ENCODE peak calls at places on chromosomes 16 and 17, in five cellular contexts. One of them, this sample, is unnamed.
A peak's percentile ranks its signal among the peaks of the same experiment; 100 is the strongest.

GRCh38 chr17:236641-237405 is 55.4 kb upstream of the DOC2B start:
- ATAC-seq in upper lobe of left lung: no peak
- ATAC-seq in K562: no peak
- ATAC-seq in GM12878: no peak
- ATAC-seq in HepG2: peak; percentile 33
- ATAC-seq in this sample: no peak

GRCh38 chr17:19372866-19373505 is 5.3 kb upstream of the MAPK7 start:
- ATAC-seq in upper lobe of left lung: no peak
- ATAC-seq in K562: no peak
- ATAC-seq in GM12878: no peak
- ATAC-seq in HepG2: no peak
- ATAC-seq in this sample: no peak

GRCh38 chr16:801584-802363 is 1.2 kb upstream of the GNG13 start:
- ATAC-seq in upper lobe of left lung: no peak
- ATAC-seq in K562: no peak
- ATAC-seq in GM12878: no peak
- ATAC-seq in HepG2: peak; percentile 4
- ATAC-seq in this sample: no peak

GRCh38 chr17:82819015-82819414 is 20.8 kb downstream of the ZNF750 start:
- ATAC-seq in upper lobe of left lung: no peak
- ATAC-seq in K562: no peak
- ATAC-seq in GM12878: no peak
- ATAC-seq in HepG2: no peak
- ATAC-seq in this sample: no peak

GRCh38 chr17:72403713-72404209 is 282.9 kb downstream of the SOX9 start:
- ATAC-seq in upper lobe of left lung: no peak
- ATAC-seq in K562: no peak
- ATAC-seq in GM12878: no peak
- ATAC-seq in HepG2: peak; percentile 71
- ATAC-seq in this sample: no peak

GRCh38 chr16:53713403-53714013 is 9.6 kb downstream of the FTO start:
- ATAC-seq in upper lobe of left lung: no peak
- ATAC-seq in K562: no peak
- ATAC-seq in GM12878: no peak
- ATAC-seq in HepG2: no peak
- ATAC-seq in this sample: no peak

GRCh38 chr17:19744492-19744891 is 3.6 kb downstream of the ALDH3A1 start:
- ATAC-seq in upper lobe of left lung: peak; percentile 49
- ATAC-seq in K562: no peak
- ATAC-seq in GM12878: peak; percentile 53
- ATAC-seq in HepG2: no peak
- ATAC-seq in this sample: peak; percentile 44

GRCh38 chr17:47099451-47099986 is 89.6 kb downstream of the CDC27 start:
- ATAC-seq in upper lobe of left lung: no peak
- ATAC-seq in K562: no peak
- ATAC-seq in GM12878: no peak
- ATAC-seq in HepG2: peak; percentile 40
- ATAC-seq in this sample: peak; percentile 11

GRCh38 chr16:54193656-54194007 is 93.0 kb downstream of the IRX3 start:
- ATAC-seq in upper lobe of left lung: peak; percentile 93
- ATAC-seq in K562: peak; percentile 99
- ATAC-seq in GM12878: peak; percentile 99
- ATAC-seq in HepG2: peak; percentile 95
- ATAC-seq in this sample: peak; percentile 72

GRCh38 chr17:51298508-51299371 is 38.4 kb downstream of the UTP18 start:
- ATAC-seq in upper lobe of left lung: peak; percentile 56
- ATAC-seq in K562: peak; percentile 85
- ATAC-seq in GM12878: peak; percentile 38
- ATAC-seq in HepG2: peak; percentile 81
- ATAC-seq in this sample: no peak

GRCh38 chr16:30068750-30069574 is 3.4 kb downstream of the ALDOA start:
- ATAC-seq in upper lobe of left lung: no peak
- ATAC-seq in K562: no peak
- ATAC-seq in GM12878: no peak
- ATAC-seq in HepG2: no peak
- ATAC-seq in this sample: no peak

GRCh38 chr17:75729351-75729750 is 8.1 kb downstream of the ITGB4 start:
- ATAC-seq in upper lobe of left lung: no peak
- ATAC-seq in K562: no peak
- ATAC-seq in GM12878: no peak
- ATAC-seq in HepG2: peak; percentile 11
- ATAC-seq in this sample: no peak

GRCh38 chr16:58591083-58591482 is 38.5 kb downstream of the CNOT1 start:
- ATAC-seq in upper lobe of left lung: no peak
- ATAC-seq in K562: no peak
- ATAC-seq in GM12878: no peak
- ATAC-seq in HepG2: peak; percentile 67
- ATAC-seq in this sample: no peak

GRCh38 chr16:30953511-30954124 is 3.9 kb upstream of the SETD1A start:
- ATAC-seq in upper lobe of left lung: no peak
- ATAC-seq in K562: peak; percentile 66
- ATAC-seq in GM12878: peak; percentile 57
- ATAC-seq in HepG2: peak; percentile 64
- ATAC-seq in this sample: no peak

GRCh38 chr16:10528635-10529034 is 51.8 kb downstream of the EMP2 start:
- ATAC-seq in upper lobe of left lung: no peak
- ATAC-seq in K562: no peak
- ATAC-seq in GM12878: no peak
- ATAC-seq in HepG2: no peak
- ATAC-seq in this sample: no peak

GRCh38 chr17:10757067-10757466 is 27.2 kb upstream of the TMEM220 start:
- ATAC-seq in upper lobe of left lung: no peak
- ATAC-seq in K562: no peak
- ATAC-seq in GM12878: no peak
- ATAC-seq in HepG2: peak; percentile 95
- ATAC-seq in this sample: no peak

GRCh38 chr17:57085448-57086068 is 512 bp downstream of the AKAP1 start:
- ATAC-seq in upper lobe of left lung: peak; percentile 75
- ATAC-seq in K562: peak; percentile 76
- ATAC-seq in GM12878: peak; percentile 49
- ATAC-seq in HepG2: peak; percentile 89
- ATAC-seq in this sample: peak; percentile 55

GRCh38 chr16:57252148-57252721 is 7.2 kb downstream of the ARL2BP start:
- ATAC-seq in upper lobe of left lung: peak; percentile 69
- ATAC-seq in K562: no peak
- ATAC-seq in GM12878: no peak
- ATAC-seq in HepG2: peak; percentile 54
- ATAC-seq in this sample: no peak

GRCh38 chr17:28722413-28723158 is 2.8 kb downstream of the RPL23A start:
- ATAC-seq in upper lobe of left lung: no peak
- ATAC-seq in K562: no peak
- ATAC-seq in GM12878: no peak
- ATAC-seq in HepG2: no peak
- ATAC-seq in this sample: no peak

GRCh38 chr16:4517812-4518211 is 20.8 kb downstream of the CDIP1 start:
- ATAC-seq in upper lobe of left lung: no peak
- ATAC-seq in K562: peak; percentile 90
- ATAC-seq in GM12878: peak; percentile 44
- ATAC-seq in HepG2: peak; percentile 74
- ATAC-seq in this sample: no peak

GRCh38 chr17:55845385-55845784 is 94.5 kb downstream of the PCTP start:
- ATAC-seq in upper lobe of left lung: peak; percentile 93
- ATAC-seq in K562: no peak
- ATAC-seq in GM12878: no peak
- ATAC-seq in HepG2: peak; percentile 55
- ATAC-seq in this sample: peak; percentile 86

GRCh38 chr17:17738901-17739300 is 57.6 kb downstream of the RAI1 start:
- ATAC-seq in upper lobe of left lung: no peak
- ATAC-seq in K562: no peak
- ATAC-seq in GM12878: no peak
- ATAC-seq in HepG2: no peak
- ATAC-seq in this sample: peak; percentile 13

GRCh38 chr16:69438465-69438864 is 14.0 kb downstream of the CYB5B start:
- ATAC-seq in upper lobe of left lung: no peak
- ATAC-seq in K562: no peak
- ATAC-seq in GM12878: peak; percentile 78
- ATAC-seq in HepG2: no peak
- ATAC-seq in this sample: no peak

GRCh38 chr16:67034478-67034877 is 5.5 kb downstream of the CBFB start:
- ATAC-seq in upper lobe of left lung: no peak
- ATAC-seq in K562: no peak
- ATAC-seq in GM12878: peak; percentile 8
- ATAC-seq in HepG2: no peak
- ATAC-seq in this sample: no peak

GRCh38 chr17:82984751-82985435 is 94.5 kb upstream of the METRNL start:
- ATAC-seq in upper lobe of left lung: no peak
- ATAC-seq in K562: no peak
- ATAC-seq in GM12878: no peak
- ATAC-seq in HepG2: no peak
- ATAC-seq in this sample: no peak

GRCh38 chr17:75645501-75645888 is 12.3 kb downstream of the SMIM5 start:
- ATAC-seq in upper lobe of left lung: peak; percentile 57
- ATAC-seq in K562: no peak
- ATAC-seq in GM12878: peak; percentile 17
- ATAC-seq in HepG2: no peak
- ATAC-seq in this sample: no peak

GRCh38 chr16:63361032-63361624 is 1324.9 kb upstream of the CDH8 start:
- ATAC-seq in upper lobe of left lung: peak; percentile 63
- ATAC-seq in K562: no peak
- ATAC-seq in GM12878: peak; percentile 73
- ATAC-seq in HepG2: peak; percentile 62
- ATAC-seq in this sample: no peak

GRCh38 chr17:427891-428290 is 75.3 kb upstream of the RPH3AL start:
- ATAC-seq in upper lobe of left lung: no peak
- ATAC-seq in K562: no peak
- ATAC-seq in GM12878: no peak
- ATAC-seq in HepG2: no peak
- ATAC-seq in this sample: no peak

GRCh38 chr17:41666336-41666680 is 22.4 kb upstream of the EIF1 start:
- ATAC-seq in upper lobe of left lung: peak; percentile 7
- ATAC-seq in K562: peak; percentile 14
- ATAC-seq in GM12878: peak; percentile 66
- ATAC-seq in HepG2: peak; percentile 24
- ATAC-seq in this sample: no peak

DNA sequence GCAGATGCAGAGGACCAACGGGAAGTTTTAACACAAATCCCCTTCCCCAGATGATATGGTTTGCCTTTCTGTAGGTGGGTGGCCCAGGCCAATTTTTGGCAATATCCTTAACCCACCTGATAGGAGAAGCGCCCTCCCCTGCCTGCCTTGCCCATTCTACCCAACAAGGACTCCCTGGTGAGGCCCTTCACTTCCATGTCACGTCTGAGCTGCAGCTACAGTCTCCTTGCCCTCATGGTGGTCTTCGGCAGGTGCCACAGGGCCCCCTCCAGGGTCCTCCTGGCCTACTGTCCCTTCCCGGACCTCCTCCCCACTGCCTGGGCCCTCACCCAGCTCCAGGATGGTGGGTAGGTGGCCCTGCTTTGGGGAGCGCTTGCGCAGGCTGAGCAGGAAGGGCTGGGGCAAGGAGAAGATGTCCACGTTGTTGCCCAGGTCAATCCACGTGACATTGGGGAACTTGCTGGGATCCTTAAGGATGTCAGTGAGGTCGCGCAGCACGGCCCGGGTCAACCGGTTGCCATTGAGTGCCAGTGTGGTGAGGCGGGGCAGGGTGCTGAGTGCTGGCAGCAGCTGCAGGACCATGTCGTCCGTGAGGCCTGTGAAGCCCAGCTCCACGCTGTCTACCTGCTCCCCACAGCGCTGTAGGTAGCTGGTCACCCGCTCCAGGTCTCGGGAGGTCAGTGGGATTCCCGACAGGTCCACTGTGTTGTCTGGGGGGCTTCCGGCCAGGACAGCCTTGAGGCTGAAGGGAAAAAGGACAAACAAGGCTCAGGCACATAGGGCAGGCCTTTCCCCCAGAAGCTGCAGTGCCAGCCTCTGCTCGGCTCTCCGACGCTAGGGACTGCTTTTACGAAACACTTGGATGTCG is 28.3 kb downstream of the TRPV2 start:
- ATAC-seq in upper lobe of left lung: no peak
- ATAC-seq in K562: peak; percentile 15
- ATAC-seq in GM12878: peak; percentile 0
- ATAC-seq in HepG2: peak; percentile 13
- ATAC-seq in this sample: no peak
- TF ChIP-seq POLR2AphosphoS5 in upper lobe of left lung: no peak
- TF ChIP-seq POLR2AphosphoS5 in K562: no peak
- TF ChIP-seq POLR2AphosphoS5 in GM12878: peak; percentile 43
- TF ChIP-seq POLR2AphosphoS5 in HepG2: peak; percentile 17
- TF ChIP-seq POLR2AphosphoS5 in this sample: no peak

GRCh38 chr17:45371414-45372324 is 54.8 kb upstream of the MAP3K14 start:
- ATAC-seq in upper lobe of left lung: peak; percentile 97
- ATAC-seq in K562: no peak
- ATAC-seq in GM12878: no peak
- ATAC-seq in HepG2: peak; percentile 97
- ATAC-seq in this sample: peak; percentile 98
- TF ChIP-seq EP300 in upper lobe of left lung: no peak
- TF ChIP-seq EP300 in K562: no peak
- TF ChIP-seq EP300 in GM12878: no peak
- TF ChIP-seq EP300 in HepG2: peak; percentile 18
- TF ChIP-seq EP300 in this sample: no peak

DNA sequence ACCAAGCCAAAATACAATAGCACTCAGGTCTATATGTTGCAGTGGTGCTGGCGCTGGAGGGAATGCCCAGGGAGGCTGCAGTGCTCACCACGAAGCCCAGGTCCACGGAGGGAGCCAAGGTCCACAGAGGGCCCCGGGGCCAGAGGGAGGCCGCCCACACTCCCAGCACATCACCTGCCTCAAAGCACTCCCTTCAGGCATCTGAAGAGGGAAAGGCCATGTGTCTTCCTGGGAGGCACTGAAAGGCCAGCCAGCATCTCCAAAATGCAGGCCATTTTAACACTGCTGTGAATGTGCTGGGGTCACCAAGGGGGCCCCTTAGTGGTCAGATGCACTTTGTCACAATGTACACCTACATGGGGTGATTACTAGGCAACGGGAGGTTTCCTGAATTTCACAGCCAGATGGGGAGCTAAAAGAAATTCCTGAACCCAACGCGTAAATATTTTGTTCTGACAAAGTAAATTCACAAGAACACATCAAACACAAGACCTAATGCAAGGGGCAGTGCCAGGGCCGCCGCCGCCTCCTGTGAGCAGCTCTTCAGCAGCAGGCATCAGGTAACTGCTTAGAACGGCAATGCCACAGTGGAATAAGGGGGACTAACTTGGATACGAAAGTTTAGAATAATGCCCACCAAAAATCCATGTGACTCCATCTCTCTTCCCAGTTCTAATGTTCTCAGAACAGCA is 42.8 kb downstream of the USP22 start:
- ATAC-seq in upper lobe of left lung: no peak
- ATAC-seq in K562: no peak
- ATAC-seq in GM12878: no peak
- ATAC-seq in HepG2: no peak
- ATAC-seq in this sample: no peak
- TF ChIP-seq POLR2AphosphoS5 in upper lobe of left lung: no peak
- TF ChIP-seq POLR2AphosphoS5 in K562: no peak
- TF ChIP-seq POLR2AphosphoS5 in GM12878: no peak
- TF ChIP-seq POLR2AphosphoS5 in HepG2: no peak
- TF ChIP-seq POLR2AphosphoS5 in this sample: no peak

DNA sequence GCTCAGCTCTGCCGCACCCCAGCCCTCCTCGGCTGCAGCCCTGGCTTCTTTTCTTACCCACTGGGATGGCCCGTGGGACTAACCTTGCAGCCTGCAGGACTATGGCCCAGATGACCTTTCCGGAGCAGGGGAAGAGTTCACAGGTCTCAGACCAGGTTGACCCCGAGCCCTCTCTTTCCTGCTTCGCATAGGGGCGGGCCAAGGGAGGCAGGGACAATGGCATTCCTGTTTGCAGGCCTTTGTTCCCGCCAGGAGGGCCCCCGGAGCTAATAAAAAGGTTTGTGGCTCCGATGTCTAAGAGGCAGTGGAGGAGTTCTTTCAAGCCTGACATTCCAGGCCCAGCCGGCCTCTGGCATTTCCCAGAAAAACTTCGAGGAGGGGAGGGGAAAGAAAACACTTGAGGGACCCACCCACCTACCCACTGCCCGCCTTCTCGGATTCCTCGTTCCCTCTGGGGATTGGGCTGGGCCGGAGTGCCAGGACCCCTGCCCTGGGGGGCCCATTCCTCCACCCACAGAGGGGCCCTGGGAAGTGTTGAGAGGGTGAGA is 5.8 kb upstream of the SOCS3 start:
- ATAC-seq in upper lobe of left lung: peak; percentile 11
- ATAC-seq in K562: no peak
- ATAC-seq in GM12878: no peak
- ATAC-seq in HepG2: peak; percentile 49
- ATAC-seq in this sample: no peak
- TF ChIP-seq EP300 in upper lobe of left lung: no peak
- TF ChIP-seq EP300 in K562: no peak
- TF ChIP-seq EP300 in GM12878: no peak
- TF ChIP-seq EP300 in HepG2: peak; percentile 44
- TF ChIP-seq EP300 in this sample: no peak

This sample was measured in gastroesophageal sphincter.